ENCODE peak calls at places on chromosomes 6 and 20, in seven cellular contexts. I, E, Q, Z, D, W and J are unnamed samples. For H3K4me1, the result is how much of the 10 kb centered on the place peaks cover.

GRCh38 chr20:51525241-51526104 is 17.0 kb downstream of the NFATC2 start:
- DNase-seq in W (no peak), E (no peak), Z (no peak), I (no peak), D (peak), Q (no peak), J (no peak)

GRCh38 chr20:8862092-8862491 is 206.8 kb upstream of the PLCB4 start:
- DNase-seq in I (no peak), Z (no peak), Q (no peak), E (no peak), D (no peak), W (no peak), J (no peak)

GRCh38 chr6:2934057-2934456 is 30.9 kb upstream of the SERPINB9 start:
- DNase-seq in W (no peak), D (no peak), I (no peak), E (no peak), Q (no peak), Z (no peak), J (no peak)

GRCh38 chr6:170112583-170112860 is 178.4 kb downstream of the DLL1 start:
- DNase-seq in D (no peak), E (no peak), W (no peak), Z (peak), Q (no peak), I (no peak), J (no peak)

GRCh38 chr20:3471397-3472021 is 691 bp downstream of the ATRN start:
- DNase-seq in W (no peak), D (no peak), I (peak), Q (no peak), E (no peak), Z (no peak), J (no peak)

GRCh38 chr6:46521464-46521971 is 30.3 kb upstream of the RCAN2 start:
- DNase-seq in Z (no peak), I (no peak), Q (peak), E (no peak), D (no peak), W (no peak), J (no peak)

GRCh38 chr6:166166314-166167257 is 1.1 kb downstream of the TBXT start:
- DNase-seq in I (no peak), Z (no peak), D (no peak), E (no peak), W (no peak), Q (no peak), J (no peak)

GRCh38 chr6:136740050-136740974 is 52.0 kb downstream of the MAP3K5 start:
- DNase-seq in E (no peak), Q (no peak), Z (no peak), W (no peak), I (no peak), D (no peak), J (no peak)

GRCh38 chr20:41330343-41330720 is 10.3 kb upstream of the LPIN3 start:
- DNase-seq in Q (no peak), Z (no peak), D (no peak), I (no peak), W (no peak), E (no peak), J (no peak)

GRCh38 chr6:144898052-144898689 is 613.0 kb downstream of the UTRN start:
- DNase-seq in W (no peak), Q (peak), I (no peak), Z (no peak), E (no peak), D (no peak), J (no peak)

GRCh38 chr6:1614767-1615650 is 5.3 kb downstream of the FOXC1 start:
- DNase-seq in E (no peak), Z (no peak), W (peak), Q (no peak), D (no peak), I (no peak), J (peak)

GRCh38 chr6:136095961-136096360 is 154.2 kb downstream of the MTFR2 start:
- DNase-seq in E (no peak), Q (no peak), D (no peak), Z (no peak), W (no peak), I (peak), J (peak)

GRCh38 chr20:62733891-62734290 is 25.3 kb downstream of the NTSR1 start:
- DNase-seq in Z (no peak), Q (no peak), W (no peak), E (no peak), I (no peak), D (no peak), J (no peak)

GRCh38 chr6:118284736-118285360 is 263.2 kb upstream of the PLN start:
- DNase-seq in Q (peak), D (no peak), E (no peak), Z (no peak), I (no peak), W (no peak), J (no peak)

GRCh38 chr6:107114213-107114871 is 973 bp downstream of the BEND3 start:
- DNase-seq in Z (peak), Q (peak), W (peak), E (peak), I (peak), D (peak), J (peak)

DNA sequence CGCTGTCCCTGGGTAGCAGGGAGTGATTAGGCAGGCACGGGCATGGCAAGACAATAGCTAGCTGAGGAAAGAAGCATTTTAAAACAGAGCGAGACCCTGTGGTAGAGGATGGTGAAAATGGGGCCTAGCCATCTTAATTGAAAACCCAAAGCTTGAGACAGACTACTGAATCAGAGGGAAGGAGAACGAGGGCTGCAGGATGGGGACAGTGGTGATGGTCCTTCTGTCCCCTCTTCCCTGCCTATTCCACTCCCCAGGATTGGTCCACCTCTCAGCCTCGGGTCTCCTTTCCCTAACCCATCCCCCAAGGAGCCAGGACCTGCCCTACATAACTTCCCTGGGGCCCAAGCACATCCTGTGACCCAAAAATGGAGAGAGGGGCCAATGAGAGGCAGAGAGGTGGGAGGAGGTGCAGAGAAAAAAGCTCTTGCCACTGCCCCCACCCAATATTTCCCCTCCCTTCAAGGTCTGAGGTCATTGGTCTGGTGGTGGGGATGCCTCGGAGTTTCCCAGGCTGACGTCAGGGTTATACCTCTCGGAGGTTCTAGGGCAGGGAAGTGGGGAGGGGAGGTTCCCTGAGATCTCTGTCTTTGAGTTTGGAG is 884 bp upstream of the CUTA start:
- DNase-seq in Z (no peak), W (no peak), E (no peak), I (peak), D (no peak), Q (no peak), J (no peak)
- TF ChIP-seq CTCF in Z (no peak), W (no peak), E (no peak), I (peak), D (peak), Q (no peak), J (no peak)

DNA sequence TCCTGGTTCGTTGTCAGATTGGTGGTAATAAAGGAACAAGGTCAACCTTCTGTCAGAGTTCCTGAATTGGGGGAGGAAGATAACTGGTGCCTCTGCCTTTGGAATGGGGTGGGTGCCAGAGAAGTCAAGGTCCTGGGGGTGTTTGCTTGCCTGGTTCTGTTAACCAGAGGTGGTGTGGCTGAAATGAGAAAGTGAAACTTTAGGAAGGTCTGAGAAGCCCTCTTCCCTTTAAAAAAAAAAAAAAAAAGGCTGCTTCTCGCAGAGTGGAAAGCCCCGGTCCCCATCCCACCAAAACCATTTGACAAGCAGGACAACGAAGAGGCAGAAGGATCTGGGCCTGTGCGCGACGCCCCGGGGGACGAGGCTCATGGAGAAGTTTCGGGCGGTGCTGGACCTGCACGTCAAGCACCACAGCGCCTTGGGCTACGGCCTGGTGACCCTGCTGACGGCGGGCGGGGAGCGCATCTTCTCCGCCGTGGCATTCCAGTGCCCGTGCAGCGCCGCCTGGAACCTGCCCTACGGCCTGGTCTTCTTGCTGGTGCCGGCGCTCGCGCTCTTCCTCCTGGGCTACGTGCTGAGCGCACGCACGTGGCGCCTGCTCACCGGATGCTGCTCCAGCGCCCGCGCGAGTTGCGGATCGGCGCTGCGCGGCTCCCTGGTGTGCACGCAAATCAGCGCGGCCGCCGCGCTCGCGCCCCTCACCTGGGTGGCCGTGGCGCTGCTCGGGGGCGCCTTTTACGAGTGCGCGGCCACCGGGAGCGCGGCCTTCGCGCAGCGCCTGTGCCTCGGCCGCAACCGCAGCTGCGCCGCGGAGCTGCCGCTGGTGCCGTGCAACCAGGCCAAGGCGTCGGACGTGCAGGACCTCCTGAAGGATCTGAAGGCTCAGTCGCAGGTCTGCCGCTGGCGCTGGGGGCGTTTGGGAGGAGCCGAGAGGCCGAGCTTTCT is 660 bp downstream of the CALHM6 start:
- DNase-seq in D (no peak), I (peak), W (peak), Z (peak), E (peak), Q (peak), J (peak)
- H3K27ac ChIP-seq in D (no peak), I (peak), W (peak), Z (peak), E (no peak), Q (no peak), J (no peak)

GRCh38 chr6:38154731-38155130 is 335.2 kb downstream of the ZFAND3 start:
- DNase-seq in W (no peak), I (no peak), Q (no peak), D (no peak), Z (no peak), E (no peak), J (no peak)

GRCh38 chr6:38156818-38157565 is 337.5 kb downstream of the ZFAND3 start:
- DNase-seq in I (no peak), E (no peak), W (no peak), Q (no peak), Z (no peak), D (no peak), J (no peak)

GRCh38 chr6:38153946-38154345 is 334.4 kb downstream of the ZFAND3 start:
- DNase-seq in W (no peak), E (no peak), Z (no peak), Q (no peak), I (no peak), D (peak), J (no peak)

GRCh38 chr6:38155144-38155543 is 335.6 kb downstream of the ZFAND3 start:
- DNase-seq in E (no peak), Q (peak), Z (no peak), W (no peak), D (no peak), I (no peak), J (no peak)

DNA sequence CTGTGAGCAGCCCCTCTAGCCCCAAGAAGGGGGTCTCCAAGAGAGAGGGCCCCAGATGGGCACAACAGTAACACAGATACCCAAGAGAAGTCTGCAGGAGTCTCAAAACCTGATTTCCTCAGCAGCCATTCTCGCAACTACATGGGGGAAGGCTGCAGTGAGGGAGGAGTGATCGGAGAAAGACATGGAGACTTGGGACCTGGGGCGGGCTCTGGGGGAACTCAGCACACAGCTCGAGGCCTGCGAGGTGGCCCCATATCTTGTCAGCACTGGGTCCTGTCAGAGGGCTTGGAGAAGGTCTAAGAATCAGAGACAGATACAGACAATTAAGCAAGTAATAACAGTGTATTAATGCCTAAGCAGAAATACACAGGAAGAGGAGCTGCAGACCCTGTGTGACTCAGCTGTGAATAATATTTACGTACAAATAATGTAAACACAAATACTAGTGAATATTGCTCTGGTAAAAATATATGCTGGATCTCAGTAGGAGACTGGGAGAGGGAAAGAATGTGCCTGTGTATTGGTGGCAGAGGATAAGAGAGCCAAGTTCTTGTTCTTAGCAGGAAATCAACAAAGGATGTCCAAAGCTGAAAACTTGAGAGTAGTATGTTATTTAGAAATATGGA is 336.2 kb downstream of the ZFAND3 start:
- DNase-seq in D (no peak), E (no peak), Q (peak), W (no peak), I (no peak), Z (no peak), J (no peak)
- H3K4me1 ChIP-seq in D (under half), E (under half), Q (under half), W (under half), I (under half), Z (under half), J (under half)

GRCh38 chr20:63980806-63981728 is at the start of gene PRPF6:
- DNase-seq in D (peak), I (peak), Q (peak), E (peak), W (peak), Z (peak), J (peak)

GRCh38 chr20:63978319-63979220 is 872 bp downstream of the SAMD10 start:
- DNase-seq in Z (peak), I (peak), W (peak), Q (no peak), E (peak), D (peak), J (peak)

GRCh38 chr20:63979221-63979548 is 257 bp downstream of the SAMD10 start:
- DNase-seq in E (no peak), Q (no peak), D (no peak), W (peak), Z (no peak), I (no peak), J (no peak)

GRCh38 chr20:63980317-63980805 is 571 bp upstream of the PRPF6 start:
- DNase-seq in Q (no peak), D (no peak), I (no peak), E (peak), Z (no peak), W (no peak), J (no peak)

DNA sequence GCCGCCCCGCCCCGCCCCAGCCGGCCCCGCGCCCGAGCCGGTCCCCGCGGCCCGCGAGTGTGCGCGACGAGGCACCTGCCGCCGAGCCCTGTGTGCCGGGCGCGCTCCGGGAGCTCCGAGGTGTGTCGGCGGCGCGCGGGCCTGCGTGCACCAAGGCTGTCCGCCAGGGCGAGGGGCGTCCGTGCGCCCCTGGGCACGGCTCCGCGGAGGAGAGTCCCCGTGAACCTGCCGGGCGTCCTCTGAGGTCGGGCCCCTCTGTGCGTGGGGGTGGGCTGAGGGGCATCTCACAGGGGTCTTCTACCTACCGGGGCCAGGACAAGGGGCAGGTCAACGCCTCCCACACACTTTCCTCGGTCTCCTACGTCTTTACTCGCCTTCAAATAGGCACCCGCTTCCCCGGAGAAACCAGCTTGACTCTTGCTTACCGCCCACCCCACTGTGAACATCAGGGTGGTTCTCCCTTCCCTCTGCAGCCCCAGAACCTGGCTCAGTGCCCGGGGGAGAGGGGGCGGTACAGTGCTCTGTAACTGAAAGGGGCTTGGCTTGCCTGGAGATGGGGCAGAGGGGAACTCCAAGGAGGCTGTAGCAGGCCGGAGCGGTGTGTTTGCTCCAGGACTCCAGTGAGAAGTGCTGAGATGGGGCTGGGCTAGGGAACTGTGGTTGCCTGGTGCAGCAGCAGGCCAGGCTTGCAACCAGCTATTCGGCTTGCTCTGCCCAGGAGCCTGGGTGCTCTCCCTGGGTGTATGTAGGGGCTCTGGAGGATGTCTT is at the start of gene SAMD10:
- DNase-seq in Z (no peak), D (peak), Q (no peak), W (peak), I (no peak), E (peak), J (no peak)
- TF ChIP-seq CTCF in Z (no peak), D (peak), Q (no peak), W (peak), I (no peak), E (no peak), J (no peak)

DNA sequence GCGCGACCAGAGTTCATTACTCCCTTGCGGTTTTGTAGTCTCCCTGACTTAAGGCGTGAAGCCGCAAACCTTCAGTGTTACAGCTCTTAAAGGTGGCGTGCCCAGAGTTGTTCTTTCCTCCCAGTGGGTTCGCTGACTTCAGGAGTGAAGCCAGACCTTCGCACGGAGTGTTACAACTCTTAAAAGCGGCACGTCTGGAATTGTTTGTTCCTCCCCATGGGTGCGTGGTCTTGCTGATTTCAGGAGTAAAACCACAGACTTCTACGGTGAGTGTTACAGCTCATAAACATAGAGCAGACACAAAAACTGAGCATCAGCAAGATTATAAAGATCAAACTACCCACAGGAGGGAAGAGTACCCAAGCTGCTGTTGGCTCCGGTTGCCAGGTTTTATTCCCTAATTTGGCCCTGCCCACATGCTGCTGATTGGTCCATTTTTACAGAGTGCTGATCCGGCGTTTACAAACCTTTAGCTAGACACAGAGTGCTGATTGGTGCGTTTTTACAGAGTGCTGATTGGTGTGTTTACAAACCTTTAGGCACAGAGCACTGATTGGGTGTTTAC is 10.4 kb downstream of the TMEM14C start:
- DNase-seq in Q (no peak), I (no peak), W (no peak), Z (no peak), D (no peak), E (no peak), J (no peak)
- H3K27ac ChIP-seq in Q (no peak), I (no peak), W (no peak), Z (no peak), D (no peak), E (peak), J (no peak)

GRCh38 chr6:31717499-31718222 is 2.5 kb downstream of the LY6G6D start:
- DNase-seq in Q (no peak), Z (no peak), E (peak), I (no peak), W (no peak), D (no peak), J (no peak)
- H3K4me1 ChIP-seq in Q (under half), Z (under half), E (under half), I (under half), W (under half), D (under half), J (under half)

GRCh38 chr20:57269148-57269984 is 2.9 kb upstream of the BMP7 start:
- DNase-seq in E (no peak), I (no peak), D (no peak), W (no peak), Q (no peak), Z (no peak), J (no peak)
- TF ChIP-seq CTCF in E (no peak), I (no peak), D (no peak), W (no peak), Q (no peak), Z (no peak), J (no peak)

DNA sequence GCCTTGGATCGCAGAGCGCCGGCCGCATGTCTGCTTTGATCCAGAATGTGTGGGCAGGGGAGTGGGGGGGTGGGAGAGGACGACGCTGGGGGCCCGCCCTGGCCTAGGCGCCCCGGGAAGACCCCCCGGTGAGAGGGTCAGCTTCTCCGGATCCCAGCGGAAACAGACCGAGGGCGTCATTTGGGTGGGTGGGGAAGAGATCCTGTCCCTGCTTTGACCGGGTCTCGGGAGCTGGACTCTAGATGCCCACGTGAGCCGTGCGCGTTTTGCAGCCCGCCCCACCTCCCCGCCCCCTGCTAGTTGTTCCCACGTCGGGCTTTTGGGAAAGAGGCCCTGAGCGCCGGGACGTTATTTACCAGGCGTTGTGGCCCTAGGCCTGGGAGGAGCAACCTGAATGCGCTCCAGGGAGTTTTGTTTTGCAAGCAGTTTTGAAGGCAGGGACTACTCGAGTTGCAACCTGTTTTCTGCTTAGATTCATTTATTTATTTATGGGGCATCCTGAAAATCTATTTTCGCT is 1.5 kb downstream of the DSP start:
- DNase-seq in I (peak), Z (peak), W (peak), D (no peak), E (peak), Q (no peak), J (peak)
- H3K27ac ChIP-seq in I (no peak), Z (peak), W (peak), D (no peak), E (peak), Q (no peak), J (no peak)